ENCODE peak calls at places on chromosomes 3 and 15, in five cellular contexts. B is body of pancreas, E is psoas muscle, N is neural progenitor cell, R is tibial nerve. G is an unnamed sample. For H3K9me3 and H3K4me1, the result is how much of the 10 kb centered on the place peaks cover.

GRCh38 chr15:63764124-63764827 is 69.5 kb downstream of the HERC1 start:
- DNase-seq in R (no peak), E (no peak), B (no peak), N (no peak), G (no peak)

GRCh38 chr3:191688756-191689433 is 227.9 kb downstream of the PYDC2 start:
- DNase-seq in B (no peak), N (peak), R (no peak), E (no peak), G (no peak)

GRCh38 chr15:70236306-70237103 is 138.8 kb upstream of the TLE3 start:
- DNase-seq in B (no peak), R (no peak), N (no peak), E (no peak), G (no peak)

GRCh38 chr3:173970206-173970605 is 572.7 kb downstream of the NLGN1 start:
- DNase-seq in B (no peak), E (no peak), N (no peak), R (no peak), G (no peak)

GRCh38 chr3:86978111-86978528 is 12.8 kb downstream of the VGLL3 start:
- DNase-seq in B (no peak), E (peak), R (peak), N (no peak), G (no peak)

GRCh38 chr3:62874398-62875102 is 666 bp downstream of the CADPS start:
- DNase-seq in N (peak), R (no peak), B (no peak), E (no peak), G (peak)

GRCh38 chr3:188134856-188135255 is 19.1 kb upstream of the LPP start:
- DNase-seq in N (no peak), R (no peak), E (no peak), B (no peak), G (no peak)

GRCh38 chr15:91882858-91883586 is 29.5 kb downstream of the SLCO3A1 start:
- DNase-seq in R (no peak), E (peak), B (no peak), N (no peak), G (no peak)

GRCh38 chr3:62445267-62445666 is 71.9 kb upstream of the FEZF2 start:
- DNase-seq in B (no peak), E (no peak), N (no peak), R (no peak), G (no peak)

GRCh38 chr3:27302891-27303290 is 66.3 kb downstream of the NEK10 start:
- DNase-seq in R (no peak), B (no peak), E (no peak), N (no peak), G (no peak)

GRCh38 chr15:101660005-101660404 is 7.8 kb upstream of the TM2D3 start:
- DNase-seq in N (no peak), B (no peak), E (no peak), R (no peak), G (no peak)

GRCh38 chr15:63587527-63587926 is 9.7 kb upstream of the FBXL22 start:
- DNase-seq in B (no peak), E (no peak), N (no peak), R (no peak), G (no peak)

GRCh38 chr3:127005864-127006500 is 23.1 kb downstream of the PLXNA1 start:
- DNase-seq in B (no peak), E (no peak), R (no peak), N (no peak), G (no peak)

GRCh38 chr3:81782585-81782984 is 21.1 kb upstream of the GBE1 start:
- DNase-seq in R (no peak), E (no peak), N (no peak), B (no peak), G (no peak)

DNA sequence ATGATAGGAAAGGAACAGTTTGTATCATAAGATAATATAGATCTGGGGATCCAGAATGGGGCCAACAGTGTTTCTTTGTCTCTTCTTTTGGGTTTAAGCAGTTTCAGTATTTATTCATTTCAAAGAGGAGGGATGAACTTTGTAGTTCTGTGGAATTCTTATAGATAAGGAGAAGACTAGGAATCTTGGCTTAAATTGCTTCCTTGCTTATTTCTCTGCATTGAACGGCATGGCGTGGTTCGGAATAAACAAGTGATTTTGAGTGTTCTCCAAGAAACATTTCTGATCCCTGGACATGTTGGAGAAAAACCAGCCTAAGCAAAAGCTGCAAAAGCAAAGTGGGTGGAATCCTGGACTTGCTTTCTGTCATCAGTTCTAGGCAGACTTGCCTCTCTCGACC is 78.5 kb downstream of the CLDN11 start:
- DNase-seq in N (no peak), E (no peak), B (no peak), R (no peak), G (no peak)
- H3K9me3 ChIP-seq in N (under half), E (under half), B (under half), R (under half), G (under half)

GRCh38 chr3:159629329-159630084 is 359.1 kb upstream of the IL12A start:
- DNase-seq in N (no peak), E (no peak), R (no peak), B (no peak), G (no peak)
- H3K4me1 ChIP-seq in N (under half), E (under half), R (under half), B (under half), G (under half)

GRCh38 chr3:43286115-43286885 is at the start of gene SNRK:
- DNase-seq in R (peak), B (peak), N (peak), E (peak), G (peak)
- TF ChIP-seq CTCF in R (peak), B (peak), N (peak), E (peak), G (no peak)

GRCh38 chr15:49471733-49472132 is 48.7 kb downstream of the FGF7 start:
- DNase-seq in N (no peak), R (no peak), B (peak), E (no peak), G (no peak)
- H3K9me3 ChIP-seq in N (under half), R (under half), B (under half), E (under half), G (under half)

GRCh38 chr3:195893916-195894315 is 14.4 kb downstream of the TNK2 start:
- DNase-seq in N (no peak), E (no peak), B (no peak), R (no peak), G (no peak)
- H3K4me1 ChIP-seq in N (half or more), E (half or more), B (half or more), R (under half), G (under half)

GRCh38 chr3:177642482-177643163 is 445.3 kb upstream of the TBL1XR1 start:
- DNase-seq in N (no peak), B (no peak), R (no peak), E (no peak), G (no peak)
- TF ChIP-seq CTCF in N (no peak), B (no peak), R (no peak), E (no peak), G (no peak)

GRCh38 chr15:99590913-99591646 is 25.3 kb downstream of the MEF2A start:
- DNase-seq in N (no peak), R (no peak), E (no peak), B (no peak), G (no peak)
- H3K9me3 ChIP-seq in N (under half), R (under half), E (under half), B (under half), G (under half)

G was measured in mucosa of descending colon.